ENCODE peak calls at places on chromosomes 3 and 15, in seven cellular contexts. One of them, this sample, is unnamed. For H3K9me3, the result is how much of the 10 kb centered on the place peaks cover.

GRCh38 chr3:187713504-187713903 is 11.1 kb upstream of the RTP2 start:
- DNase-seq in tibial artery: no peak
- DNase-seq in heart left ventricle: no peak
- DNase-seq in CD8-positive, alpha-beta T cell: no peak
- DNase-seq in Panc1: no peak
- DNase-seq in uterus: no peak
- DNase-seq in cardiac muscle cell: peak
- DNase-seq in this sample: no peak

GRCh38 chr15:40308844-40309189 is 1.1 kb upstream of the PLCB2 start:
- DNase-seq in tibial artery: no peak
- DNase-seq in heart left ventricle: peak
- DNase-seq in CD8-positive, alpha-beta T cell: no peak
- DNase-seq in Panc1: no peak
- DNase-seq in uterus: no peak
- DNase-seq in cardiac muscle cell: peak
- DNase-seq in this sample: no peak

GRCh38 chr3:124663690-124664089 is 66.6 kb upstream of the UMPS start:
- DNase-seq in tibial artery: no peak
- DNase-seq in heart left ventricle: no peak
- DNase-seq in CD8-positive, alpha-beta T cell: no peak
- DNase-seq in Panc1: no peak
- DNase-seq in uterus: no peak
- DNase-seq in cardiac muscle cell: peak
- DNase-seq in this sample: no peak

GRCh38 chr3:12155833-12156232 is 2.9 kb downstream of the TIMP4 start:
- DNase-seq in tibial artery: no peak
- DNase-seq in heart left ventricle: peak
- DNase-seq in CD8-positive, alpha-beta T cell: no peak
- DNase-seq in Panc1: no peak
- DNase-seq in uterus: no peak
- DNase-seq in cardiac muscle cell: peak
- DNase-seq in this sample: no peak

GRCh38 chr3:114080201-114080600 is 23.7 kb downstream of the QTRT2 start:
- DNase-seq in tibial artery: no peak
- DNase-seq in heart left ventricle: no peak
- DNase-seq in CD8-positive, alpha-beta T cell: no peak
- DNase-seq in Panc1: no peak
- DNase-seq in uterus: no peak
- DNase-seq in cardiac muscle cell: no peak
- DNase-seq in this sample: no peak

GRCh38 chr15:70164910-70165791 is 67.4 kb upstream of the TLE3 start:
- DNase-seq in tibial artery: no peak
- DNase-seq in heart left ventricle: peak
- DNase-seq in CD8-positive, alpha-beta T cell: no peak
- DNase-seq in Panc1: no peak
- DNase-seq in uterus: no peak
- DNase-seq in cardiac muscle cell: no peak
- DNase-seq in this sample: no peak

GRCh38 chr3:117708601-117709000 is 999.0 kb downstream of the TUSC7 start:
- DNase-seq in tibial artery: no peak
- DNase-seq in heart left ventricle: no peak
- DNase-seq in CD8-positive, alpha-beta T cell: no peak
- DNase-seq in Panc1: no peak
- DNase-seq in uterus: no peak
- DNase-seq in cardiac muscle cell: no peak
- DNase-seq in this sample: no peak

GRCh38 chr3:146899171-146899570 is 294.0 kb upstream of the PLSCR5 start:
- DNase-seq in tibial artery: no peak
- DNase-seq in heart left ventricle: no peak
- DNase-seq in CD8-positive, alpha-beta T cell: no peak
- DNase-seq in Panc1: no peak
- DNase-seq in uterus: no peak
- DNase-seq in cardiac muscle cell: no peak
- DNase-seq in this sample: no peak

GRCh38 chr3:187259171-187259570 is 32.4 kb downstream of the MASP1 start:
- DNase-seq in tibial artery: no peak
- DNase-seq in heart left ventricle: no peak
- DNase-seq in CD8-positive, alpha-beta T cell: no peak
- DNase-seq in Panc1: no peak
- DNase-seq in uterus: no peak
- DNase-seq in cardiac muscle cell: no peak
- DNase-seq in this sample: no peak

GRCh38 chr15:47301481-47301880 is 415.8 kb upstream of the SEMA6D start:
- DNase-seq in tibial artery: no peak
- DNase-seq in heart left ventricle: no peak
- DNase-seq in CD8-positive, alpha-beta T cell: no peak
- DNase-seq in Panc1: no peak
- DNase-seq in uterus: no peak
- DNase-seq in cardiac muscle cell: no peak
- DNase-seq in this sample: no peak

GRCh38 chr3:105409364-105409763 is 42.7 kb downstream of the ALCAM start:
- DNase-seq in tibial artery: no peak
- DNase-seq in heart left ventricle: no peak
- DNase-seq in CD8-positive, alpha-beta T cell: no peak
- DNase-seq in Panc1: no peak
- DNase-seq in uterus: no peak
- DNase-seq in cardiac muscle cell: no peak
- DNase-seq in this sample: no peak

GRCh38 chr15:98514034-98514622 is 134.2 kb upstream of the IGF1R start:
- DNase-seq in tibial artery: no peak
- DNase-seq in heart left ventricle: no peak
- DNase-seq in CD8-positive, alpha-beta T cell: no peak
- DNase-seq in Panc1: no peak
- DNase-seq in uterus: no peak
- DNase-seq in cardiac muscle cell: no peak
- DNase-seq in this sample: no peak

GRCh38 chr15:83310521-83311456 is 26.3 kb upstream of the BNC1 start:
- DNase-seq in tibial artery: no peak
- DNase-seq in heart left ventricle: no peak
- DNase-seq in CD8-positive, alpha-beta T cell: no peak
- DNase-seq in Panc1: no peak
- DNase-seq in uterus: no peak
- DNase-seq in cardiac muscle cell: peak
- DNase-seq in this sample: no peak

GRCh38 chr15:59300618-59301139 is 72.0 kb downstream of the MYO1E start:
- DNase-seq in tibial artery: peak
- DNase-seq in heart left ventricle: peak
- DNase-seq in CD8-positive, alpha-beta T cell: peak
- DNase-seq in Panc1: no peak
- DNase-seq in uterus: peak
- DNase-seq in cardiac muscle cell: peak
- DNase-seq in this sample: no peak

GRCh38 chr15:72284781-72285180 is 12.4 kb upstream of the PARP6 start:
- DNase-seq in tibial artery: no peak
- DNase-seq in heart left ventricle: no peak
- DNase-seq in CD8-positive, alpha-beta T cell: no peak
- DNase-seq in Panc1: no peak
- DNase-seq in uterus: no peak
- DNase-seq in cardiac muscle cell: no peak
- DNase-seq in this sample: no peak

GRCh38 chr15:72288291-72288690 is 15.9 kb upstream of the PARP6 start:
- DNase-seq in tibial artery: no peak
- DNase-seq in heart left ventricle: no peak
- DNase-seq in CD8-positive, alpha-beta T cell: no peak
- DNase-seq in Panc1: no peak
- DNase-seq in uterus: no peak
- DNase-seq in cardiac muscle cell: no peak
- DNase-seq in this sample: no peak

GRCh38 chr15:72285402-72285801 is 13.0 kb upstream of the PARP6 start:
- DNase-seq in tibial artery: no peak
- DNase-seq in heart left ventricle: no peak
- DNase-seq in CD8-positive, alpha-beta T cell: no peak
- DNase-seq in Panc1: no peak
- DNase-seq in uterus: no peak
- DNase-seq in cardiac muscle cell: no peak
- DNase-seq in this sample: no peak

GRCh38 chr15:72288796-72289596 is 16.6 kb upstream of the PARP6 start:
- DNase-seq in tibial artery: no peak
- DNase-seq in heart left ventricle: no peak
- DNase-seq in CD8-positive, alpha-beta T cell: no peak
- DNase-seq in Panc1: no peak
- DNase-seq in uterus: no peak
- DNase-seq in cardiac muscle cell: no peak
- DNase-seq in this sample: no peak

DNA sequence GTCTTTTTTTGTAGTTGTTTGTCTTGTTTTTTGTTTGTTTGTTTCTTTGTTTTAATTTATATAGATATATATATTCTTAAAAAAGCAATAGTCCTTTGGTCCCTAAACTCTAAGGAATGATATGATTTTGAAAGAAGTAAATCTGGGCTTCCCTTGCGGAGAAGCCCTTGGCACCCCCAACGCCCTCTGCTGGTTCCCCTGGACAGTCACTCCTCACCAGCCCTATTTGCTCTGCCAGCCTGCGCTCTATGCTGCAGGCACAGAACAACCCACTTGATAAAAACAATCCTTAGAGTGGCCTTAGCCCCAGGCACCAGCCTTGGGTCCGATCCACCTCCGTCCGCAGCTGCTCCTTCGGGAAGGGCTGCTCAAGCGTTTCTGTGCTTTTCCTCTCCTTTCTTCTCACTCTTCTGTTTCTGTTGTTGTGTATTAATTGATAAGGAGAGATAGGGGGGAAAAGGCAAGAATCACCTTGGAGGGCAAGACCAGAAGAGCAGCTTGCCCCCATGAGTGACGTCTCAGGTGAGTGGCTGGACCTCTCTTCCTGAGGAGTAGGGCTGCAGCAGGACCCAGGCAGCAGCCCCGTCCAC is 13.7 kb upstream of the PARP6 start:
- DNase-seq in tibial artery: no peak
- DNase-seq in heart left ventricle: peak
- DNase-seq in CD8-positive, alpha-beta T cell: peak
- DNase-seq in Panc1: peak
- DNase-seq in uterus: no peak
- DNase-seq in cardiac muscle cell: peak
- DNase-seq in this sample: peak
- TF ChIP-seq CTCF in tibial artery: peak
- TF ChIP-seq CTCF in heart left ventricle: peak
- TF ChIP-seq CTCF in CD8-positive, alpha-beta T cell: peak
- TF ChIP-seq CTCF in Panc1: peak
- TF ChIP-seq CTCF in uterus: peak
- TF ChIP-seq CTCF in cardiac muscle cell: peak
- TF ChIP-seq CTCF in this sample: peak

DNA sequence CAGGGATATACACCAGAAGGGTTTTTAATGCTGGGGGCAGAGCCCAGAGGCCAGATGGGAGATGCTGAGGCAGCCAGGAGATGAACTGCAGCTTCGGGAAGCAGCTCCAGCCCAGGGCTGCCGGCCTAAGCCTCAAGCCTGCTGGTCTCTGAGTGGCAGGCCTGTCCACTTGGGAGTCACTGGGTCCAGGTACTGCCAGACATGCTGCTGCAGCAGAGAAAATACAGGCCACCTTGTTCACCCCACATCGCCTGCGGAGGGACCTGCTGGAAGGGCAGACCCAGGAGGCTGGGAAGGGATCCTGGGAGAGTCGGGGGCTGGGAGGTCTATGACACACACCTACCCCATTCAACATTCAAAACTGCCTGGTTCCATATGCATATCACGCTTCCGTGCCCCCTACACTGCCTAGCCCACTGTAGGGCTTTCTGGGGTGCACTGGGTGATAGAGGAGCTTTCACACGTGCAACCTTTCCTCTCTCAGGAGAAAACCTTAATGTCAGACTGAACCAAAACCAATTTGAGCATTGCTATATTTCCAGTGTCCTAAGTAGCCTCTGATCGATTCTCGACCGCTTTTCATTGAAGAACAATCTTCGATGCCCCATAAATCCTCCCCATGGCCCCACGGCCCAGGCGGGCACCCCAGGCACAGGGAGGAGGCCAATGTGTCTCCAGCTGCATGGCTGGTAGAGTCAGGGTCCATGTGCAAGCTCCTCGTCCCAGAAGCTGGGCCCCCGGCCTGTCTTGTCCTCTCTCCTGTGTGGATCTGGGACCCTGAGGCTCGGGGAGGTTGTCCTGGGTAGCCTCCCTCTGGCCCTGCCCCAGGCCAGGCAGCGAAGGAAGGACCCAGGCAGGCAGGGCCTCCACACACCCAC is 147.4 kb downstream of the ATP10A start:
- DNase-seq in tibial artery: peak
- DNase-seq in heart left ventricle: no peak
- DNase-seq in CD8-positive, alpha-beta T cell: no peak
- DNase-seq in Panc1: no peak
- DNase-seq in uterus: no peak
- DNase-seq in cardiac muscle cell: no peak
- DNase-seq in this sample: no peak
- H3K9me3 ChIP-seq in tibial artery: under half
- H3K9me3 ChIP-seq in heart left ventricle: under half
- H3K9me3 ChIP-seq in CD8-positive, alpha-beta T cell: under half
- H3K9me3 ChIP-seq in Panc1: under half
- H3K9me3 ChIP-seq in uterus: under half
- H3K9me3 ChIP-seq in cardiac muscle cell: under half
- H3K9me3 ChIP-seq in this sample: under half

DNA sequence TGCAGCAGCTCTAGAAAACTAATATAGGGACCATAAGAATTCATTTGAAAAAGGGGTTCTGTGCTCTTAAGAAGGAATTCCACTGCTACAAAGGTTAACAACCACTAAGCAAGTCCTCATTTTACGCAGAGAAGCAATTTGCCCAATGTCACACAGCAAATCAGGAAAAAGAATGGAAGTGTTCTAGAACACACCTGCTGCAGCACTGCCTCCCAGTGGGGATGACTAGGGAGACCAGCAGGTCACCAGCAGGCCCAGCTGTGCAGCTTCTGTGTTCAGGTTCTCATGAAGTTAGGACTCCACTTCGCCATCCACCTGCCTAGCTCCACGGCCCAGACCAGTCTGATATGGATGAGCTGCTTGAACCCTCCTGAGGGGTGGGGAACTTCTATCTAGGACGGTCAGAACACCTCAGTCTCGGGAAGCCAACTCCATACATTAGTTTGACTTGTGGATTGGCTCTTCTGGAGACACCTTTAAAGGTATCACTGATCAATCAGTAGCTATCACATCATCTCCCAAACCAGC is 18.6 kb downstream of the POMGNT2 start:
- DNase-seq in tibial artery: no peak
- DNase-seq in heart left ventricle: no peak
- DNase-seq in CD8-positive, alpha-beta T cell: no peak
- DNase-seq in Panc1: no peak
- DNase-seq in uterus: no peak
- DNase-seq in cardiac muscle cell: peak
- DNase-seq in this sample: no peak
- TF ChIP-seq CTCF in tibial artery: no peak
- TF ChIP-seq CTCF in heart left ventricle: no peak
- TF ChIP-seq CTCF in CD8-positive, alpha-beta T cell: no peak
- TF ChIP-seq CTCF in Panc1: peak
- TF ChIP-seq CTCF in uterus: no peak
- TF ChIP-seq CTCF in cardiac muscle cell: peak
- TF ChIP-seq CTCF in this sample: no peak

GRCh38 chr3:142288032-142288638 is 62.8 kb upstream of the GK5 start:
- DNase-seq in tibial artery: no peak
- DNase-seq in heart left ventricle: no peak
- DNase-seq in CD8-positive, alpha-beta T cell: no peak
- DNase-seq in Panc1: no peak
- DNase-seq in uterus: no peak
- DNase-seq in cardiac muscle cell: no peak
- DNase-seq in this sample: no peak
- H3K9me3 ChIP-seq in tibial artery: under half
- H3K9me3 ChIP-seq in heart left ventricle: under half
- H3K9me3 ChIP-seq in CD8-positive, alpha-beta T cell: under half
- H3K9me3 ChIP-seq in Panc1: under half
- H3K9me3 ChIP-seq in uterus: under half
- H3K9me3 ChIP-seq in cardiac muscle cell: under half
- H3K9me3 ChIP-seq in this sample: under half